ENCODE peak calls at places on chromosomes 13 and 19, in five cellular contexts. G is sigmoid colon; V is psoas muscle; I is ovary; M is naive thymus-derived CD4-positive, alpha-beta T cell. L is an unnamed sample. For H3K4me1, the result is how much of the 10 kb centered on the place peaks cover.

GRCh38 chr13:48919750-48920149 is 56.0 kb upstream of the FNDC3A start:
- DNase-seq in I (no peak), V (no peak), G (no peak), M (no peak), L (no peak)

GRCh38 chr19:14136509-14137281 is at the start of gene ASF1B:
- DNase-seq in I (peak), G (peak), V (peak), M (peak), L (peak)

GRCh38 chr13:22561581-22561980 is 619.2 kb upstream of the SGCG start:
- DNase-seq in I (no peak), M (no peak), G (no peak), V (no peak), L (no peak)

GRCh38 chr19:57305056-57305455 is 15.2 kb upstream of the ZNF543 start:
- DNase-seq in M (no peak), G (no peak), V (no peak), I (no peak), L (no peak)

GRCh38 chr13:44207476-44207875 is 166.1 kb upstream of the SERP2 start:
- DNase-seq in V (no peak), M (no peak), I (no peak), G (no peak), L (no peak)

GRCh38 chr19:15422311-15423075 is 3.7 kb upstream of the AKAP8L start:
- DNase-seq in V (no peak), M (no peak), G (no peak), I (no peak), L (peak)

GRCh38 chr19:44640518-44640917 is 3.2 kb upstream of the PVR start:
- DNase-seq in V (no peak), G (no peak), M (no peak), I (no peak), L (no peak)

GRCh38 chr19:42074513-42075363 is 1.2 kb upstream of the ZNF574 start:
- DNase-seq in V (no peak), I (peak), G (no peak), M (no peak), L (no peak)

GRCh38 chr13:20411638-20412342 is 113.9 kb downstream of the CRYL1 start:
- DNase-seq in G (no peak), M (peak), V (no peak), I (no peak), L (no peak)

GRCh38 chr19:15640294-15640903 is at the start of gene CYP4F3:
- DNase-seq in G (no peak), V (peak), M (no peak), I (peak), L (peak)

GRCh38 chr13:40613192-40613818 is 53.1 kb downstream of the FOXO1 start:
- DNase-seq in V (no peak), M (peak), I (no peak), G (peak), L (no peak)

GRCh38 chr13:72530471-72530870 is 197.0 kb downstream of the MZT1 start:
- DNase-seq in G (no peak), I (no peak), V (no peak), M (no peak), L (no peak)

GRCh38 chr19:18173572-18174294 is at the start of gene IFI30:
- DNase-seq in V (peak), G (peak), I (peak), M (no peak), L (peak)

GRCh38 chr13:19061278-19061677 is 120.3 kb downstream of the TUBA3C start:
- DNase-seq in G (no peak), I (no peak), M (no peak), V (no peak), L (no peak)

GRCh38 chr19:57620673-57621348 is 6.8 kb downstream of the ZNF134 start:
- DNase-seq in M (no peak), V (no peak), G (no peak), I (no peak), L (no peak)

GRCh38 chr19:45324349-45324907 is 1.8 kb upstream of the CKM start:
- DNase-seq in M (no peak), G (no peak), V (no peak), I (no peak), L (no peak)

GRCh38 chr19:42309686-42310085 is 3.4 kb upstream of the TMEM145 start:
- DNase-seq in G (no peak), V (no peak), M (no peak), I (no peak), L (no peak)

GRCh38 chr19:55605637-55606470 is at the start of gene ZNF865:
- DNase-seq in G (peak), V (peak), I (peak), M (peak), L (peak)

GRCh38 chr19:23286477-23286876 is 36.3 kb upstream of the ZNF724 start:
- DNase-seq in V (no peak), I (no peak), M (no peak), G (no peak), L (no peak)

GRCh38 chr13:103883698-103884097 is 817.5 kb upstream of the SLC10A2 start:
- DNase-seq in G (no peak), V (no peak), M (no peak), I (no peak), L (no peak)

GRCh38 chr13:25860862-25861261 is 191.0 kb downstream of the SHISA2 start:
- DNase-seq in I (no peak), M (no peak), V (no peak), G (no peak), L (no peak)

GRCh38 chr13:28204690-28205443 is 66.5 kb downstream of the PAN3 start:
- DNase-seq in I (no peak), M (no peak), V (no peak), G (no peak), L (no peak)

GRCh38 chr13:42525035-42525504 is 48.9 kb upstream of the TNFSF11 start:
- DNase-seq in M (no peak), I (no peak), V (no peak), G (no peak), L (no peak)

GRCh38 chr13:77781804-77782203 is 84.3 kb downstream of the SLAIN1 start:
- DNase-seq in V (no peak), M (no peak), I (no peak), G (no peak), L (no peak)

GRCh38 chr13:91195789-91196188 is 151.7 kb upstream of the MIR17HG start:
- DNase-seq in I (no peak), M (no peak), G (no peak), V (no peak), L (no peak)

GRCh38 chr19:35531291-35531690 is 2.0 kb upstream of the GAPDHS start:
- DNase-seq in V (no peak), I (no peak), G (no peak), M (no peak), L (no peak)

GRCh38 chr19:18205180-18205915 is 1.5 kb upstream of the RAB3A start:
- DNase-seq in G (peak), I (peak), V (peak), M (no peak), L (peak)

GRCh38 chr13:78689011-78689410 is 30.1 kb upstream of the OBI1 start:
- DNase-seq in V (no peak), M (no peak), G (no peak), I (no peak), L (no peak)

GRCh38 chr19:33132425-33132824 is 511 bp downstream of the WDR88 start:
- DNase-seq in V (no peak), I (no peak), G (no peak), M (no peak), L (no peak)

GRCh38 chr13:22049384-22049783 is 378.5 kb downstream of the FGF9 start:
- DNase-seq in V (no peak), M (no peak), G (no peak), I (no peak), L (no peak)

GRCh38 chr13:24713022-24713421 is 32.8 kb downstream of the ATP12A start:
- DNase-seq in M (no peak), I (no peak), G (no peak), V (no peak), L (no peak)

GRCh38 chr19:45468159-45468651 is 409 bp downstream of the FOSB start:
- DNase-seq in G (peak), M (peak), V (peak), I (no peak), L (no peak)

GRCh38 chr13:96994030-96994848 is at the start of gene OXGR1:
- DNase-seq in M (no peak), G (no peak), V (peak), I (no peak), L (peak)

GRCh38 chr13:47211106-47211505 is 314.3 kb upstream of the HTR2A start:
- DNase-seq in I (no peak), M (no peak), G (no peak), V (no peak), L (no peak)

GRCh38 chr13:109785892-109786450 is 412 bp downstream of the IRS2 start:
- DNase-seq in G (no peak), V (peak), I (peak), M (no peak), L (no peak)
- H3K4me3 ChIP-seq in G (peak), V (peak), I (peak), M (peak), L (peak)

GRCh38 chr13:113971471-113972231 is 2.2 kb downstream of the C13orf46 start:
- DNase-seq in I (no peak), G (peak), M (no peak), V (peak), L (peak)

GRCh38 chr13:113969311-113969972 is 4.4 kb downstream of the C13orf46 start:
- DNase-seq in V (peak), G (peak), M (no peak), I (no peak), L (peak)

GRCh38 chr13:113968463-113969310 is 5.2 kb downstream of the C13orf46 start:
- DNase-seq in G (peak), V (peak), I (no peak), M (no peak), L (no peak)

GRCh38 chr13:113970810-113971470 is 2.9 kb downstream of the C13orf46 start:
- DNase-seq in V (peak), I (no peak), G (peak), M (no peak), L (peak)

GRCh38 chr13:113969973-113970611 is 3.8 kb downstream of the C13orf46 start:
- DNase-seq in V (no peak), M (no peak), I (no peak), G (peak), L (peak)
- H3K4me1 ChIP-seq in V (under half), M (under half), I (under half), G (under half), L (under half)

GRCh38 chr19:48206402-48207093 is 36.1 kb downstream of the ZSWIM9 start:
- DNase-seq in V (no peak), M (no peak), I (no peak), G (no peak), L (no peak)

GRCh38 chr19:48203227-48203793 is 32.8 kb downstream of the ZSWIM9 start:
- DNase-seq in G (no peak), M (no peak), V (no peak), I (no peak), L (no peak)

GRCh38 chr19:48210005-48210404 is 39.5 kb downstream of the ZSWIM9 start:
- DNase-seq in M (no peak), I (no peak), G (no peak), V (no peak), L (no peak)

GRCh38 chr19:48203794-48204628 is 33.5 kb downstream of the ZSWIM9 start:
- DNase-seq in G (peak), I (peak), M (peak), V (peak), L (peak)
- H3K4me3 ChIP-seq in G (peak), I (peak), M (peak), V (peak), L (peak)

GRCh38 chr19:2033825-2034159 is 17.3 kb downstream of the MKNK2 start:
- DNase-seq in M (no peak), V (no peak), I (peak), G (peak), L (peak)
- H3K4me1 ChIP-seq in M (under half), V (under half), I (under half), G (under half), L (under half)

GRCh38 chr19:1167687-1168561 is 6.1 kb downstream of the SBNO2 start:
- DNase-seq in V (no peak), I (peak), G (no peak), M (no peak), L (no peak)
- H3K4me3 ChIP-seq in V (peak), I (peak), G (peak), M (no peak), L (no peak)

DNA sequence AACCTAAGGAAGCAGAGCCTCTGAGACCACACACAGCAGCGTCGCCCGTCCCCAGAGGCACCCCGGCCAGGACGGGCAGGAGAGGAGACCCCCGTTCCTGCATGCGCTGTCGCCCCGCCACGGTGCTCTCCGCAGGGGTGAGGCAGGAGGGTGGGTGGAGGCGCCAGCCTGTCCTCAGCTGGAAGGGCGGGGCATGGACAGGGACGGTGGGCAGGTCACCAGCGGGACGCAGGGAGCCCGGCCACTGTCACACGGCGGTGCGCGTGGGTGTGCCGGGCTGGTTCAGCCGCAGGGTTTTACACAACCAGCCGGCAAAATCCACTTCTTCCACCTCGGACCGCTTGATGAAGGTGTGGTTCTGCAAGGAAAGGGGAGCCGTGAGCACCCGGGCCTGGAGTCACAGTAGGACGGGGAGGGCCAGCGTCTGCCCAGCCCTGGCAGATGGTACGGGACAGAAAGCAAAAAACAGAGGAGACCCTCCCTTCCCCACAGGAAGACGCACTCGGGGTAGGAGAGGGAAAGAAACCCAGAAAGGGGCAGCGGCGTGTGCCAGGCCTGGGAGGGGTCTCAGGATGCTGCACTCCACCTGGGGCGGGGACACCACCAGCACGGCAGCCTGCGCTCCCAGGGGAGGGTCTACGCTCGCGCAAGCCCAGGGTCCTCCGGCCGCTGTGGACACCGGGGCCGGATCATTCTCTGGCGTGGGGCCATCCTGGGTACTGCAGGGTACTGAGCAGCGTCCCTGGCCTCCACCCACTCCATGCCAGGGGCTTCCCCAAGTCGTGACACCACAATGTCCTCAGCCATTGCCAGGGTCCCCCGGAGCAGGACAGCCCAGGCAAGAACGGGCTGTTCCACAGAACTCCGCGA is 23.9 kb upstream of the ZBTB7A start:
- DNase-seq in M (no peak), V (no peak), I (no peak), G (no peak), L (no peak)
- H3K4me1 ChIP-seq in M (under half), V (under half), I (under half), G (under half), L (under half)